ENCODE peak calls at places on chromosomes 6 and 20, in six cellular contexts. One of them, this sample, is unnamed. For H3K9me3 and H3K4me1, the result is how much of the 10 kb centered on the place peaks cover.

GRCh38 chr6:7143161-7143974 is 35.6 kb downstream of the RREB1 start:
- DNase-seq in GM23248: peak
- DNase-seq in A549: no peak
- DNase-seq in vagina: no peak
- DNase-seq in trophoblast cell: no peak
- DNase-seq in DND-41: no peak
- DNase-seq in this sample: peak

GRCh38 chr6:40907198-40907701 is 131.8 kb downstream of the UNC5CL start:
- DNase-seq in GM23248: peak
- DNase-seq in A549: peak
- DNase-seq in vagina: no peak
- DNase-seq in trophoblast cell: no peak
- DNase-seq in DND-41: no peak
- DNase-seq in this sample: peak

GRCh38 chr6:153790048-153790447 is 249.0 kb upstream of the OPRM1 start:
- DNase-seq in GM23248: peak
- DNase-seq in A549: peak
- DNase-seq in vagina: no peak
- DNase-seq in trophoblast cell: no peak
- DNase-seq in DND-41: no peak
- DNase-seq in this sample: no peak

GRCh38 chr20:46994341-46994740 is 99.7 kb downstream of the EYA2 start:
- DNase-seq in GM23248: no peak
- DNase-seq in A549: no peak
- DNase-seq in vagina: no peak
- DNase-seq in trophoblast cell: no peak
- DNase-seq in DND-41: peak
- DNase-seq in this sample: no peak

GRCh38 chr6:7229376-7230326 is 83.3 kb downstream of the SSR1 start:
- DNase-seq in GM23248: no peak
- DNase-seq in A549: no peak
- DNase-seq in vagina: no peak
- DNase-seq in trophoblast cell: no peak
- DNase-seq in DND-41: no peak
- DNase-seq in this sample: no peak

GRCh38 chr6:24566020-24566752 is 71.4 kb downstream of the ALDH5A1 start:
- DNase-seq in GM23248: peak
- DNase-seq in A549: no peak
- DNase-seq in vagina: no peak
- DNase-seq in trophoblast cell: peak
- DNase-seq in DND-41: no peak
- DNase-seq in this sample: no peak

GRCh38 chr6:122042851-122043250 is 356.6 kb upstream of the HSF2 start:
- DNase-seq in GM23248: peak
- DNase-seq in A549: no peak
- DNase-seq in vagina: no peak
- DNase-seq in trophoblast cell: no peak
- DNase-seq in DND-41: no peak
- DNase-seq in this sample: peak

GRCh38 chr6:150177260-150178246 is 34.7 kb downstream of the PPP1R14C start:
- DNase-seq in GM23248: no peak
- DNase-seq in A549: peak
- DNase-seq in vagina: no peak
- DNase-seq in trophoblast cell: no peak
- DNase-seq in DND-41: no peak
- DNase-seq in this sample: peak

GRCh38 chr6:41858703-41859102 is 36.5 kb downstream of the USP49 start:
- DNase-seq in GM23248: no peak
- DNase-seq in A549: no peak
- DNase-seq in vagina: no peak
- DNase-seq in trophoblast cell: no peak
- DNase-seq in DND-41: no peak
- DNase-seq in this sample: no peak

GRCh38 chr6:96626749-96627353 is 63.9 kb downstream of the FHL5 start:
- DNase-seq in GM23248: peak
- DNase-seq in A549: peak
- DNase-seq in vagina: no peak
- DNase-seq in trophoblast cell: no peak
- DNase-seq in DND-41: no peak
- DNase-seq in this sample: peak

GRCh38 chr20:40016359-40016758 is 672.7 kb downstream of the MAFB start:
- DNase-seq in GM23248: no peak
- DNase-seq in A549: no peak
- DNase-seq in vagina: no peak
- DNase-seq in trophoblast cell: no peak
- DNase-seq in DND-41: no peak
- DNase-seq in this sample: no peak

GRCh38 chr20:31595654-31596411 is 9.3 kb upstream of the ID1 start:
- DNase-seq in GM23248: peak
- DNase-seq in A549: peak
- DNase-seq in vagina: peak
- DNase-seq in trophoblast cell: peak
- DNase-seq in DND-41: no peak
- DNase-seq in this sample: peak

GRCh38 chr20:53872561-53873248 is 197.7 kb downstream of the BCAS1 start:
- DNase-seq in GM23248: peak
- DNase-seq in A549: no peak
- DNase-seq in vagina: no peak
- DNase-seq in trophoblast cell: no peak
- DNase-seq in DND-41: peak
- DNase-seq in this sample: peak

GRCh38 chr6:25418463-25419052 is 139.4 kb downstream of the CARMIL1 start:
- DNase-seq in GM23248: no peak
- DNase-seq in A549: no peak
- DNase-seq in vagina: no peak
- DNase-seq in trophoblast cell: no peak
- DNase-seq in DND-41: no peak
- DNase-seq in this sample: peak

GRCh38 chr20:20369353-20370086 is 1.6 kb downstream of the INSM1 start:
- DNase-seq in GM23248: no peak
- DNase-seq in A549: peak
- DNase-seq in vagina: no peak
- DNase-seq in trophoblast cell: no peak
- DNase-seq in DND-41: no peak
- DNase-seq in this sample: peak

GRCh38 chr6:20716865-20717264 is 182.6 kb downstream of the CDKAL1 start:
- DNase-seq in GM23248: no peak
- DNase-seq in A549: no peak
- DNase-seq in vagina: no peak
- DNase-seq in trophoblast cell: no peak
- DNase-seq in DND-41: no peak
- DNase-seq in this sample: no peak

GRCh38 chr6:38027685-38028373 is 208.3 kb downstream of the ZFAND3 start:
- DNase-seq in GM23248: no peak
- DNase-seq in A549: no peak
- DNase-seq in vagina: no peak
- DNase-seq in trophoblast cell: no peak
- DNase-seq in DND-41: peak
- DNase-seq in this sample: no peak

GRCh38 chr6:145814035-145814500 is 527 bp downstream of the FBXO30 start:
- DNase-seq in GM23248: peak
- DNase-seq in A549: peak
- DNase-seq in vagina: no peak
- DNase-seq in trophoblast cell: peak
- DNase-seq in DND-41: peak
- DNase-seq in this sample: no peak

GRCh38 chr6:48835421-48835958 is 627.6 kb downstream of the MMUT start:
- DNase-seq in GM23248: no peak
- DNase-seq in A549: no peak
- DNase-seq in vagina: no peak
- DNase-seq in trophoblast cell: no peak
- DNase-seq in DND-41: no peak
- DNase-seq in this sample: peak

GRCh38 chr6:32668226-32668747 is 1.8 kb upstream of the HLA-DQB1 start:
- DNase-seq in GM23248: peak
- DNase-seq in A549: no peak
- DNase-seq in vagina: no peak
- DNase-seq in trophoblast cell: peak
- DNase-seq in DND-41: no peak
- DNase-seq in this sample: peak

GRCh38 chr6:4470698-4471210 is 305.4 kb upstream of the CDYL start:
- DNase-seq in GM23248: no peak
- DNase-seq in A549: no peak
- DNase-seq in vagina: no peak
- DNase-seq in trophoblast cell: no peak
- DNase-seq in DND-41: no peak
- DNase-seq in this sample: no peak

GRCh38 chr6:134122775-134123174 is 70.4 kb upstream of the SLC2A12 start:
- DNase-seq in GM23248: no peak
- DNase-seq in A549: no peak
- DNase-seq in vagina: no peak
- DNase-seq in trophoblast cell: no peak
- DNase-seq in DND-41: no peak
- DNase-seq in this sample: no peak

GRCh38 chr6:155381856-155382690 is 67.8 kb upstream of the TFB1M start:
- DNase-seq in GM23248: peak
- DNase-seq in A549: no peak
- DNase-seq in vagina: no peak
- DNase-seq in trophoblast cell: no peak
- DNase-seq in DND-41: no peak
- DNase-seq in this sample: no peak

GRCh38 chr6:128284128-128284527 is 236.3 kb downstream of the PTPRK start:
- DNase-seq in GM23248: peak
- DNase-seq in A549: no peak
- DNase-seq in vagina: no peak
- DNase-seq in trophoblast cell: no peak
- DNase-seq in DND-41: no peak
- DNase-seq in this sample: no peak

GRCh38 chr6:43981363-43981990 is 145.8 kb downstream of the MRPL14 start:
- DNase-seq in GM23248: no peak
- DNase-seq in A549: no peak
- DNase-seq in vagina: no peak
- DNase-seq in trophoblast cell: no peak
- DNase-seq in DND-41: no peak
- DNase-seq in this sample: no peak

GRCh38 chr20:59042151-59042795 is at the start of gene PRELID3B:
- DNase-seq in GM23248: peak
- DNase-seq in A549: peak
- DNase-seq in vagina: no peak
- DNase-seq in trophoblast cell: peak
- DNase-seq in DND-41: peak
- DNase-seq in this sample: no peak

GRCh38 chr20:44092551-44093248 is 94.3 kb downstream of the JPH2 start:
- DNase-seq in GM23248: peak
- DNase-seq in A549: peak
- DNase-seq in vagina: no peak
- DNase-seq in trophoblast cell: no peak
- DNase-seq in DND-41: peak
- DNase-seq in this sample: peak

GRCh38 chr20:4812641-4813075 is 90.9 kb downstream of the PRND start:
- DNase-seq in GM23248: no peak
- DNase-seq in A549: no peak
- DNase-seq in vagina: no peak
- DNase-seq in trophoblast cell: no peak
- DNase-seq in DND-41: peak
- DNase-seq in this sample: no peak

GRCh38 chr6:38346291-38347079 is 293.2 kb downstream of the BTBD9 start:
- DNase-seq in GM23248: peak
- DNase-seq in A549: no peak
- DNase-seq in vagina: no peak
- DNase-seq in trophoblast cell: no peak
- DNase-seq in DND-41: no peak
- DNase-seq in this sample: no peak

GRCh38 chr20:15058836-15059235 is 721.4 kb upstream of the FLRT3 start:
- DNase-seq in GM23248: no peak
- DNase-seq in A549: no peak
- DNase-seq in vagina: no peak
- DNase-seq in trophoblast cell: no peak
- DNase-seq in DND-41: no peak
- DNase-seq in this sample: no peak

GRCh38 chr20:15061955-15062354 is 724.5 kb upstream of the FLRT3 start:
- DNase-seq in GM23248: no peak
- DNase-seq in A549: peak
- DNase-seq in vagina: no peak
- DNase-seq in trophoblast cell: peak
- DNase-seq in DND-41: no peak
- DNase-seq in this sample: peak

GRCh38 chr20:15061061-15061430 is 723.6 kb upstream of the FLRT3 start:
- DNase-seq in GM23248: no peak
- DNase-seq in A549: no peak
- DNase-seq in vagina: no peak
- DNase-seq in trophoblast cell: peak
- DNase-seq in DND-41: no peak
- DNase-seq in this sample: no peak

GRCh38 chr20:15060265-15061060 is 723.1 kb upstream of the FLRT3 start:
- DNase-seq in GM23248: no peak
- DNase-seq in A549: no peak
- DNase-seq in vagina: no peak
- DNase-seq in trophoblast cell: no peak
- DNase-seq in DND-41: no peak
- DNase-seq in this sample: no peak

GRCh38 chr20:15056231-15056630 is 718.8 kb upstream of the FLRT3 start:
- DNase-seq in GM23248: no peak
- DNase-seq in A549: no peak
- DNase-seq in vagina: no peak
- DNase-seq in trophoblast cell: no peak
- DNase-seq in DND-41: no peak
- DNase-seq in this sample: peak
- H3K9me3 ChIP-seq in GM23248: under half
- H3K9me3 ChIP-seq in A549: under half
- H3K9me3 ChIP-seq in vagina: under half
- H3K9me3 ChIP-seq in trophoblast cell: under half
- H3K9me3 ChIP-seq in DND-41: under half
- H3K9me3 ChIP-seq in this sample: under half

GRCh38 chr6:56772737-56773184 is 130.1 kb upstream of the DST start:
- DNase-seq in GM23248: peak
- DNase-seq in A549: peak
- DNase-seq in vagina: no peak
- DNase-seq in trophoblast cell: no peak
- DNase-seq in DND-41: no peak
- DNase-seq in this sample: peak
- H3K4me1 ChIP-seq in GM23248: half or more
- H3K4me1 ChIP-seq in A549: under half
- H3K4me1 ChIP-seq in vagina: under half
- H3K4me1 ChIP-seq in trophoblast cell: under half
- H3K4me1 ChIP-seq in DND-41: under half
- H3K4me1 ChIP-seq in this sample: under half

GRCh38 chr6:28424163-28424562 is 19.1 kb downstream of the ZSCAN23 start:
- DNase-seq in GM23248: no peak
- DNase-seq in A549: no peak
- DNase-seq in vagina: no peak
- DNase-seq in trophoblast cell: peak
- DNase-seq in DND-41: no peak
- DNase-seq in this sample: no peak
- H3K27ac ChIP-seq in GM23248: no peak
- H3K27ac ChIP-seq in A549: no peak
- H3K27ac ChIP-seq in vagina: no peak
- H3K27ac ChIP-seq in trophoblast cell: no peak
- H3K27ac ChIP-seq in DND-41: no peak
- H3K27ac ChIP-seq in this sample: no peak

GRCh38 chr6:36155662-36156061 is 25.3 kb downstream of the MAPK13 start:
- DNase-seq in GM23248: no peak
- DNase-seq in A549: no peak
- DNase-seq in vagina: no peak
- DNase-seq in trophoblast cell: no peak
- DNase-seq in DND-41: no peak
- DNase-seq in this sample: no peak
- H3K9me3 ChIP-seq in GM23248: under half
- H3K9me3 ChIP-seq in A549: under half
- H3K9me3 ChIP-seq in vagina: under half
- H3K9me3 ChIP-seq in trophoblast cell: under half
- H3K9me3 ChIP-seq in DND-41: under half
- H3K9me3 ChIP-seq in this sample: under half

This sample was measured in cardiac muscle cell.